ENCODE peak calls at places on chromosomes 11 and 22, in seven cellular contexts. I is H9, Z is IMR-90, M is H1, P is trophoblast cell, F is neuronal stem cell, N is mesenchymal stem cell. L is an unnamed sample.

GRCh38 chr22:33569547-33569946 is 350.7 kb downstream of the LARGE1 start:
- DNase-seq in P (no peak), N (no peak), M (no peak), Z (no peak), I (no peak), F (no peak), L (peak; percentile 45)

GRCh38 chr11:12083380-12083779 is 27.0 kb upstream of the MICAL2 start:
- DNase-seq in Z (no peak), P (peak; percentile 49), M (no peak), F (no peak), N (no peak), I (no peak), L (peak; percentile 29)

GRCh38 chr11:130780437-130780836 is 135.8 kb downstream of the SNX19 start:
- DNase-seq in M (no peak), I (no peak), N (no peak), Z (no peak), F (no peak), P (no peak), L (no peak)

GRCh38 chr22:44147821-44148574 is 32.7 kb upstream of the PARVG start:
- DNase-seq in N (peak; percentile 50), I (peak; percentile 94), M (peak; percentile 86), Z (peak; percentile 36), F (no peak), P (no peak), L (peak; percentile 98)

GRCh38 chr11:45655347-45655756 is 10.1 kb downstream of the CHST1 start:
- DNase-seq in N (peak; percentile 74), Z (peak; percentile 51), P (peak; percentile 82), I (peak; percentile 94), F (peak; percentile 79), M (peak; percentile 75), L (peak; percentile 93)

GRCh38 chr11:124301482-124301881 is 12.3 kb downstream of the OR8D1 start:
- DNase-seq in P (peak; percentile 50), M (no peak), Z (peak; percentile 54), N (peak; percentile 87), F (no peak), I (no peak), L (peak; percentile 66)

GRCh38 chr22:25420925-25421904 is 143.3 kb upstream of the GRK3 start:
- DNase-seq in P (no peak), Z (no peak), F (no peak), I (peak; percentile 68), N (no peak), M (no peak), L (peak; percentile 76)

GRCh38 chr22:31244044-31244942 is 32.2 kb downstream of the LIMK2 start:
- DNase-seq in P (peak; percentile 84), N (peak; percentile 94), M (peak; percentile 59), Z (peak; percentile 80), F (no peak), I (peak; percentile 83), L (peak; percentile 97)

GRCh38 chr22:49671331-49672012 is 156.2 kb downstream of the BRD1 start:
- DNase-seq in Z (no peak), N (no peak), P (no peak), I (peak; percentile 21), F (no peak), M (no peak), L (no peak)

GRCh38 chr11:130165601-130166456 is 6.2 kb downstream of the ST14 start:
- DNase-seq in F (no peak), Z (no peak), P (peak; percentile 16), I (no peak), M (no peak), N (no peak), L (no peak)

GRCh38 chr22:33920927-33921575 is 775 bp upstream of the LARGE1 start:
- DNase-seq in F (peak; percentile 97), Z (peak; percentile 94), I (peak; percentile 98), N (peak; percentile 96), P (peak; percentile 91), M (peak; percentile 88), L (peak; percentile 98)

GRCh38 chr11:12279672-12280108 is 97.7 kb upstream of the PARVA start:
- DNase-seq in N (no peak), Z (no peak), I (peak; percentile 17), M (no peak), F (no peak), P (no peak), L (no peak)

GRCh38 chr11:102476812-102477211 is 24.2 kb upstream of the TMEM123 start:
- DNase-seq in Z (peak; percentile 22), P (no peak), M (no peak), F (no peak), N (no peak), I (no peak), L (no peak)

GRCh38 chr11:9787981-9788521 is 124.2 kb downstream of the SWAP70 start:
- DNase-seq in F (no peak), N (peak; percentile 44), M (no peak), P (no peak), I (no peak), Z (peak; percentile 95), L (no peak)

GRCh38 chr22:23227380-23227779 is 47.1 kb downstream of the BCR start:
- DNase-seq in I (no peak), M (no peak), P (no peak), Z (no peak), N (no peak), F (no peak), L (no peak)

GRCh38 chr22:23226497-23226850 is 46.2 kb downstream of the BCR start:
- DNase-seq in I (no peak), P (no peak), Z (no peak), N (no peak), F (no peak), M (no peak), L (no peak)

GRCh38 chr22:23223566-23224317 is 43.4 kb downstream of the BCR start:
- DNase-seq in Z (no peak), P (no peak), I (no peak), F (no peak), M (no peak), N (no peak), L (peak; percentile 50)

GRCh38 chr22:23225724-23226496 is 45.6 kb downstream of the BCR start:
- DNase-seq in F (no peak), P (no peak), N (no peak), M (no peak), I (no peak), Z (no peak), L (no peak)

GRCh38 chr22:23225337-23225723 is 45.0 kb downstream of the BCR start:
- DNase-seq in N (no peak), P (no peak), M (no peak), Z (no peak), F (no peak), I (no peak), L (no peak)
- H3K4me2 ChIP-seq in N (no peak overlapping the region), P (no peak overlapping the region), M (peak overlapping the region; percentile 3), Z (no peak overlapping the region), F (no peak overlapping the region), I (no peak overlapping the region), L (no peak overlapping the region)

GRCh38 chr11:61571869-61572268 is 9.0 kb downstream of the SYT7 start:
- DNase-seq in F (no peak), M (no peak), N (no peak), Z (no peak), P (no peak), I (no peak), L (no peak)

GRCh38 chr11:61571337-61571736 is 9.5 kb downstream of the SYT7 start:
- DNase-seq in F (no peak), N (no peak), P (no peak), I (no peak), M (no peak), Z (no peak), L (no peak)

GRCh38 chr11:61572913-61573312 is 8.0 kb downstream of the SYT7 start:
- DNase-seq in Z (no peak), M (no peak), P (no peak), F (no peak), N (no peak), I (no peak), L (no peak)

GRCh38 chr11:61567286-61568061 is 13.4 kb downstream of the SYT7 start:
- DNase-seq in I (peak; percentile 89), N (peak; percentile 72), Z (peak; percentile 73), P (peak; percentile 91), M (peak; percentile 58), F (peak; percentile 91), L (peak; percentile 92)

DNA sequence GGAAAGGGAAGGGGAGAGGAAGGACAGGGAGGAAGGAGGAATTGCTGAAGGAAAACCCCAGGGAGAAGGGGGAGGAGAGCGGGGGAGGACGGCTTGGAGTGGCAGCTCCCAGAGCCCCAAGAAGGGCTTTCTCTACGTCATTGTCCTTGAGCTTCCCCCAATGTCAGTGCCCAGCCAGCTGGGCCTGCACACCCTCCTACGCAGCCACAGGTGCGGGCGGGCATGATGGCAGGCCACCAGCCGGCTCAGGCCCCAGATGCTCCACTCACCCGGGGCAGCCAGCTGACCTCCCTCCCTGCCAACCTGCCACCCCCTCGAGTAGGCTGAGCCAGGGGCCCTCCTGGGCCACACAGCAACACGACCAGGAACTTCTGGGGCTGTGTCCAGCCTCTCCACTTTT is 11.2 kb downstream of the SYT7 start:
- DNase-seq in N (no peak), Z (no peak), M (no peak), P (no peak), F (no peak), I (no peak), L (no peak)
- H2BK5ac ChIP-seq in N (no peak overlapping the region), Z (no peak overlapping the region), M (no peak overlapping the region), P (no peak overlapping the region), F (no peak overlapping the region), I (no peak overlapping the region), L (no peak overlapping the region)

DNA sequence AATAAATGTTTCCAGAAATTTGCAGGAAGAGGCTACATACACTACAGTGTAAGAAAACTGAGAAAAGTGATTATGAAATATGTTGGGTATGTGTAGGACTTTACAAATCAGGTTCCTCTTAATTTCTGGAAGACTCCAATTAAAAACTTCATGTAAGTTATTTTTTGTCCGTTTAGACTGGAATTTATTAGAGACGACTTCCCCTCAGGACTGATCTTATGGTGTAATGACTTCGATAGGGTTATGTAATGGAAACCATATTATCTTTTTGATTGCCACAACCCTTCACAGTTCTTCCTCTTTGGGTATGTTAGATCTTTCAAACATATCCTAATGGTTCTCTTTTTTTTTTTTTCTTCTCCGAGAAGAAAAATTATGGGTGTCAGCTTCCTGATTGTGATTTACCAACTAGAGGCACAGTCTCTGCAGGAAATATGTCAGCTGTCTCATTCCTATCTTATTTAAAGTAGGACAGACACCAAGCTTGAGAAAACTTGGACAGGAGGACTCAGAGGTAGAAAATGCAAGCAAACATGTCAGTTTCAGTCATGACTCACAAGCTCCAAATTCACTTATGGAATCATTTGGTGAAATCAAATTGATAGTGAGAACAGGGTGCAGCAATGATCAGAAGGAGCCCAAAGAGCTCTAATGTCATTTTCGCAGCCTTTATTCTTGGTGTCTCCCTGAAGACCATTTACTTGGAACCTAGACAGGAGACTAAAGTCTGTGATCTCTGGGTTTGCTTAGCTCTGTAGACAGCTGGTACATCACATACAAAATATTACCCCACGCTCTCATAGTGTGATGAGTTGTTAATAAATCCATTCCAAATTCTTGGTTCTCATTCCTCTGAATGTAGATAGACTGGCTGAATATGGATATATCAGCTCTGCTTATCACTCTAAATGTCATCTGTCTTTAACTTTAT is 11.0 kb upstream of the LDLRAD3 start:
- DNase-seq in P (peak; percentile 49), N (no peak), M (no peak), Z (peak; percentile 48), F (no peak), I (no peak), L (no peak)
- H3K4me2 ChIP-seq in P (no peak overlapping the region), N (no peak overlapping the region), M (no peak overlapping the region), Z (no peak overlapping the region), F (no peak overlapping the region), I (no peak overlapping the region), L (no peak overlapping the region)

DNA sequence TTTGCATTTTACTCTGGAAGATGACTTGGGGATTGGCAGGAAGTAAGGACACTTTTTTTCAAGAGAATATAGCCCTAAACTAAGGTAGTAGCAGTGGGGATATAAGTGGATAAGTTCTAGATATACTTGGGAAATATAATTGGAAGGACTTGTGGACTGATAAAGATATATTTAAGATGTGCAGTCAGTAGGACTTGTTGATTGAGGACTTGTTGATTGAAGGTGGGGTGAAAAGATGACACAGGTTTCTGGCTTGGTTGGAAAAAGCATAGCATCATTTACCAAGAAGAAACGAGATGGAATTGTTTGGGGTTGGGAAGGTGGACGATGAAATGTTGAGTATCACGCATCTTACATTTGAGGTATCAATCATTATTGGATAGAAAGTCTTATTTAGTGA is 1.5 kb upstream of the TAF10 start:
- DNase-seq in N (no peak), P (no peak), I (no peak), M (no peak), Z (no peak), F (no peak), L (no peak)
- H2BK5ac ChIP-seq in N (no peak overlapping the region), P (no peak overlapping the region), I (no peak overlapping the region), M (no peak overlapping the region), Z (no peak overlapping the region), F (no peak overlapping the region), L (no peak overlapping the region)